ENCODE peak calls at places on chromosome 6, in six cellular contexts. G is HepG2, I is GM12878, A is GM12892, H is K562, M is H1. T is an unnamed sample.

GRCh38 chr6:105495515-105495914 is 92.6 kb upstream of the PREP start:
- DNase-seq in G (no peak), I (no peak), A (no peak), H (no peak), M (no peak), T (no peak)

GRCh38 chr6:3268680-3269079 is 9.9 kb downstream of the PSMG4 start:
- DNase-seq in G (no peak), I (no peak), A (no peak), H (no peak), M (no peak), T (no peak)

GRCh38 chr6:31401403-31401802 is 2.0 kb upstream of the MICA start:
- DNase-seq in G (peak; percentile 69), I (no peak), A (no peak), H (no peak), M (no peak), T (no peak)

GRCh38 chr6:77880501-77880900 is 227.7 kb downstream of the MEI4 start:
- DNase-seq in G (peak; percentile 73), I (no peak), A (no peak), H (no peak), M (no peak), T (no peak)

GRCh38 chr6:82243886-82244285 is 3.7 kb downstream of the IBTK start:
- DNase-seq in G (no peak), I (no peak), A (no peak), H (no peak), M (no peak), T (no peak)

GRCh38 chr6:166775180-166775922 is 148.3 kb upstream of the RPS6KA2 start:
- DNase-seq in G (peak; percentile 75), I (no peak), A (peak; percentile 63), H (peak; percentile 79), M (peak; percentile 67), T (peak; percentile 75)

GRCh38 chr6:112231609-112232060 is 22.7 kb downstream of the LAMA4 start:
- DNase-seq in G (no peak), I (no peak), A (no peak), H (no peak), M (no peak), T (no peak)

GRCh38 chr6:85792278-85792677 is 149.6 kb upstream of the SYNCRIP start:
- DNase-seq in G (no peak), I (no peak), A (no peak), H (no peak), M (no peak), T (no peak)

GRCh38 chr6:16239798-16240123 is 1.4 kb downstream of the GMPR start:
- DNase-seq in G (peak; percentile 40), I (no peak), A (no peak), H (peak; percentile 45), M (no peak), T (peak; percentile 32)

GRCh38 chr6:16240618-16241320 is 2.4 kb downstream of the GMPR start:
- DNase-seq in G (no peak), I (no peak), A (no peak), H (no peak), M (no peak), T (no peak)

GRCh38 chr6:16238658-16239089 is 287 bp downstream of the GMPR start:
- DNase-seq in G (no peak), I (no peak), A (no peak), H (peak; percentile 42), M (peak; percentile 59), T (no peak)

GRCh38 chr6:16238057-16238657 is at the start of gene GMPR:
- DNase-seq in G (no peak), I (no peak), A (peak; percentile 71), H (peak; percentile 96), M (peak; percentile 63), T (peak; percentile 65)

GRCh38 chr6:16239090-16239797 is 857 bp downstream of the GMPR start:
- DNase-seq in G (no peak), I (no peak), A (no peak), H (no peak), M (peak; percentile 69), T (no peak)
- TF ChIP-seq POLR2A in G (no peak), I (no peak), A (no peak), H (no peak), M (no peak), T (no peak)

DNA sequence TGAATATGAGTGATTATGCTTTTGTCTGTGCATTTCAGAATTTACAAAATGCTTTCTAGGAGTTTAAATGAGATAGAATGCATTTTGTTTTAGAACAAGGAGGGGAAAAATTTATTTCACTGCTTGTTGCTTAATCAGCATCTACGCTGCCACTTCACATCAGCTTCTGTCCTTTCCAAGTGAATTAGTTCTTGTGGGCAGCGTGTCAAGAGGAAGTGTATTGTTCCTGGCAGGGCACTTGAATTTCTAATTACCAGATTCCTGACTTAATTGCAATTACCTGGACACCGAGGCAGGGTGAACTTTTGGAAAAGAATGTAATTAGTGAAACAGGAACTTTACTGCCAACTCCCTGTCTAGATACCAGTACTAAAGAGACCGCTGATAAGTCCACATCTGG is 263.5 kb downstream of the TMEM242 start:
- DNase-seq in G (no peak), I (no peak), A (no peak), H (no peak), M (no peak), T (no peak)
- TF ChIP-seq POLR2AphosphoS5 in G (no peak), I (no peak), A (no peak), H (no peak), M (no peak), T (no peak)

GRCh38 chr6:135935951-135936601 is 84.6 kb downstream of the PDE7B start:
- DNase-seq in G (no peak), I (no peak), A (no peak), H (no peak), M (no peak), T (no peak)
- TF ChIP-seq TAF1 in G (no peak), I (no peak), A (no peak), H (no peak), M (no peak), T (no peak)

GRCh38 chr6:9482030-9482731 is 932.7 kb downstream of the TFAP2A start:
- DNase-seq in G (no peak), I (no peak), A (no peak), H (no peak), M (no peak), T (no peak)
- TF ChIP-seq POLR2A in G (no peak), I (no peak), A (no peak), H (no peak), M (no peak), T (no peak)

DNA sequence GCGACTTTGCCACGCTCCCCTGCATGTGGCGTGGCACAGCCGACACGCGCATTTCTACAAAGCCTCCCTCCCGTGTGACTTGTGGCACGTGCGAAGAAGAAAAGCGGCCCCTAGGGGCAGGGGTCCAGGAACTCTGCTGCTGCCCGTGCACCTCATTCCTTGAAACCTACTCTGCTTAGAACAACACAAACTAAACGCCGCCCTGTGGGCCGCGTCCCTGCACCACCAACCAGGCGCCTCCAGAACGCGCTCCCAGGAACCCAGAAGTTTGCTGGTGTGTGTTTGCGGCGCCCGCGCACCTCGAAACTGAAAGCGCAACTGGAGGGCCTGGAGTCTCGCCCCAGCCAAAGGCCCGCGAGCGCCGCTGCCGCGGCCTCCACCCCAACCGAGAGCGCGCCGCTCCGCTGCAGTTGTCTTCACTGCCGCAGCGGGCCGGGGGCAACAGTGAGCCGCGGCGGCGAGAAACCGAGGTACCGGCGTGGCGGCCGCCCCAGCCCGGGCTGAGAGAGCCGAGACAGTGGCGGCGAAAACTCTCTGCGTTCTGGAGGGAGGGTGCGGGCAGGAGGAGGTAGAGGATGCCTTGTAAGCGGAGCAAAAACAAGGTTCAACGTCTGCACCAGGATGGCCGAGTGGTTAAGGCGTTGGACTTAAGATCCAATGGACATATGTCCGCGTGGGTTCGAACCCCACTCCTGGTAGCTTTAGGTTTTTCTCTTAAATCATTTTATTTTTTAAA is 65.8 kb downstream of the STX11 start:
- DNase-seq in G (peak; percentile 94), I (peak; percentile 96), A (peak; percentile 84), H (peak; percentile 92), M (peak; percentile 98), T (peak; percentile 91)
- TF ChIP-seq POLR2AphosphoS5 in G (no peak), I (peak; percentile 83), A (peak; percentile 26), H (no peak), M (no peak), T (peak; percentile 41)

DNA sequence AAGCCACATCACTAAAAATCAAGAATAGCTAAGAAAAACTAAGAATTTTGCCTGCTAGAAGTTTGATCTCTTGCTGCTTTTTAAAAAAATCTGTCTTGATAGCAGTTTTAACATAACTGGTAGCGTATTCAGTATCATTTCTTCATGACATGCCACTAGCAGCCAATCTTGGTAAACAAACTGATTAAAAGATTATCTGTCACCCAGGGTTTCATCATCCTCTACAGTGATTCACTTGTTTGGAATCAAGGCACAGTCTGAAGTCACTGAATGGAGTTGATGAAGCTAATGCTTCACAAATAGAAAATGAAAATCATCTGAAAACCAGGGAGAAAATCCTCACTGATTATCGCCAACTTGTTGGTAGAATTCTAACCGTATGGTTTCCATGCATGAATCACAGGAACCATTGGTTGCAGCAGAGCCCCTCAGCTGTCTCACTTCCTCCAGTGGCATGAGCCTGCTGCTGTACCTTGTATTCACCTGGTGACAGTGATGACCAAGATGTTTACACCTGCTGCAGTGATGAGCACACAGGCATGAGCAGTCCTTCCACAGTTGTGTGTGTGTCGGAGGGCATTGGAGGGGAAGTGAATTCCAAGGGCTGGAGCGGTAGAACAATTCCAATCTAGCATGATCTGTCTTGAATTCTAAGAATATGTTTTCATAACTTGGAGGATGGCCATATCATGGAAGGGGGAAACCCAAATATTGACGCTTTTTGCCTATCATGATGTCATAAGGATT is 275.0 kb downstream of the KHDC1L start:
- DNase-seq in G (peak; percentile 31), I (no peak), A (no peak), H (no peak), M (no peak), T (no peak)
- TF ChIP-seq TAF1 in G (no peak), I (no peak), A (no peak), H (no peak), M (no peak), T (no peak)

DNA sequence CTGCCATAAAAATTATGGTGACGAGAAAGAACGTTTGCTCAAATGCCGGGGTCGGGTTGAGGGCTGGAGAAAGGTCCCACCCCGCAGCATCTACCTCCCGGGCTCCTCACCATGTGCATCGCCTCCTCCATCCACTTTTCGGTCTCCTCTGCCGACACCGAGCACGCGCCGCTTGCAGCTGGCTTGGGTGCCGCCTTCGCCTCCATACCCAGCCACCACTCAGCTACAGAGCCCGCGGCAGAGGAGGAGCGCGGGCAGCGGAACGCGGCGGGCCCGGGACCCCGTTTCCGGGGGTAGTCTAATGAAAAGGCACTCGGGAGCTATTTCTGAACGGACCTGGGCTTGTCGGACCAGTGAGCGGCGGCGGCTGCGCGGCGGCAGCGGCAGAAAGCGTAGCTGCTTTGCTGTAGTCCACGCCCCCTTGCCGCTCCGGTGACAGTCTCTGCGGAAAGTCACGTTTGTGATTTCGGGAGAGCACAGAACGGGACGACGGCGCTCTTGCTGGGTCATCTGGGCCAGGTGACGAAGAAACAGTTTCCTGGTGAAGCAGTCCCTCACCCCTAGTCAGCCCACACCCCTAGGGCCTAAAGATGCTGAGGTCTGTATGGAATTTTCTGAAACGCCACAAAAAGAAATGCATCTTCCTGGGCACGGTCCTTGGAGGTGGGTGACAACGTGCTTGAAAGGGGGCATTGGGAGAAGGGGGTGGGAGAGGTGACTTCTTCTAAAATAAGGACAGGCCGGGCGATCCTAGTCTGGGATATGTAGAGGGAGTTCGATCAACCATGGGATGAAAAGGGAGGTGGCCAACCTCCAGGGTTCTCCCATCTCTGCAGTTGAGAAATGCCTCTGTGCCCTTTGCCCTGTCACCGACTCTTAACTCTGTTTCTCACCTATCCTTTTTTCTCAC is at the start of the genes ADAT2 and PEX3:
- DNase-seq in G (peak; percentile 93), I (peak; percentile 76), A (peak; percentile 65), H (peak; percentile 88), M (peak; percentile 94), T (peak; percentile 65)
- TF ChIP-seq POLR2A in G (peak; percentile 91), I (peak; percentile 95), A (peak; percentile 88), H (peak; percentile 96), M (peak; percentile 69), T (peak; percentile 80)

T was measured in GM12891.